ENCODE peak calls at places on chromosomes 2 and 18, in six cellular contexts. D, E, U, F, L and H are unnamed samples.

GRCh38 chr18:50397023-50397422 is 22.2 kb downstream of the SKA1 start:
- DNase-seq in D (no peak), E (no peak), F (no peak), L (no peak), U (no peak), H (no peak)

GRCh38 chr2:231687133-231687852 is 21.0 kb upstream of the PTMA start:
- DNase-seq in F (peak; percentile 89), E (peak; percentile 92), L (peak; percentile 74), U (peak; percentile 42), D (no peak), H (no peak)

GRCh38 chr2:193806088-193806774 is 1611.5 kb upstream of the TMEFF2 start:
- DNase-seq in E (no peak), U (peak; percentile 0), D (no peak), L (no peak), F (no peak), H (no peak)

GRCh38 chr2:20122864-20123263 is 71.4 kb upstream of the LAPTM4A start:
- DNase-seq in D (no peak), F (no peak), U (no peak), E (no peak), L (no peak), H (no peak)

GRCh38 chr2:34368304-34368703 is 769.2 kb upstream of the FAM98A start:
- DNase-seq in F (no peak), E (no peak), U (no peak), D (no peak), L (no peak), H (no peak)

GRCh38 chr2:238169021-238169707 is 10.4 kb downstream of the ERFE start:
- DNase-seq in E (no peak), U (peak; percentile 98), F (peak; percentile 19), L (no peak), D (peak; percentile 85), H (no peak)

GRCh38 chr18:44651453-44651852 is 29.2 kb upstream of the SETBP1 start:
- DNase-seq in U (peak; percentile 78), E (no peak), D (peak; percentile 33), F (no peak), L (no peak), H (no peak)

GRCh38 chr2:166375736-166376487 is at the start of gene SCN9A:
- DNase-seq in F (peak; percentile 93), E (peak; percentile 93), L (peak; percentile 89), D (peak; percentile 77), U (peak; percentile 81), H (peak; percentile 66)

GRCh38 chr2:224716201-224716600 is at the start of gene CCDC195:
- DNase-seq in F (no peak), E (no peak), D (no peak), L (no peak), U (no peak), H (no peak)

GRCh38 chr2:65199891-65200290 is 27.7 kb upstream of the ACTR2 start:
- DNase-seq in E (no peak), L (no peak), D (peak; percentile 61), F (no peak), U (no peak), H (no peak)

GRCh38 chr18:23580677-23581367 is 5.5 kb downstream of the NPC1 start:
- DNase-seq in U (peak; percentile 80), L (peak; percentile 51), E (no peak), F (no peak), D (peak; percentile 91), H (no peak)

GRCh38 chr2:85945576-85945975 is 56.8 kb upstream of the ST3GAL5 start:
- DNase-seq in D (no peak), L (no peak), E (no peak), F (no peak), U (no peak), H (no peak)

GRCh38 chr2:48826986-48827385 is 71.5 kb upstream of the LHCGR start:
- DNase-seq in D (no peak), L (no peak), U (no peak), E (no peak), F (no peak), H (no peak)

GRCh38 chr2:152508446-152508845 is 173.5 kb downstream of the FMNL2 start:
- DNase-seq in E (no peak), U (peak; percentile 71), F (no peak), L (no peak), D (no peak), H (no peak)

GRCh38 chr2:43006834-43007543 is 214.6 kb upstream of the HAAO start:
- DNase-seq in E (no peak), U (no peak), L (no peak), D (no peak), F (no peak), H (no peak)

GRCh38 chr2:60247471-60247870 is 306.0 kb downstream of the BCL11A start:
- DNase-seq in E (no peak), F (no peak), L (no peak), D (no peak), U (no peak), H (no peak)

GRCh38 chr2:110853516-110853915 is 121.1 kb downstream of the ACOXL start:
- DNase-seq in E (peak; percentile 34), L (peak; percentile 59), U (peak; percentile 8), D (no peak), F (no peak), H (no peak)

GRCh38 chr2:149221898-149222297 is 108.5 kb upstream of the LYPD6 start:
- DNase-seq in E (no peak), U (no peak), L (no peak), D (no peak), F (peak; percentile 34), H (no peak)

GRCh38 chr2:109513749-109514588 is 99.8 kb downstream of the SEPTIN10 start:
- DNase-seq in D (peak; percentile 89), E (no peak), U (peak; percentile 93), L (peak; percentile 26), F (peak; percentile 62), H (no peak)

DNA sequence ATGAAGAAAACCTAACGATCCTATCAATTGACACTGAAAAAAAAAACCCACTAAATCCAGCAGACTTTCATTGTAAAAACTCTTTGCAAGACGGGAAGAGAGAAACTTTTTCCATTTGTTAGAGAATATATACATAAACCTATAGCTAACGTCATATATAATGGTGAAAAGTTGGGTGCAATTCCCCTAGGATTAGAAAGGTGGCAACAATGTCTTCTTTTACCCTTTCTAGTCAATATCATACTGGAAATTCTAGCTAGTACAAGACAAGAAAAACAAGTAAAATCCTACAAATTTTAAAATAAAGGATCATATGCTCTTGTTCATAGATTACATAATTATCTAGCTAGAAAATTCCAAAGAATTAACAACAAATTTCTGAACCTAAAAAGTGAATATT is 1596.5 kb upstream of the LRRTM1 start:
- DNase-seq in L (no peak), E (no peak), F (no peak), U (peak; percentile 17), D (no peak), H (no peak)
- TF ChIP-seq CTCF in L (peak; percentile 30), E (no peak), F (peak; percentile 25), U (no peak), D (peak; percentile 36), H (peak; percentile 33)

GRCh38 chr2:128304715-128305554 is 13.7 kb downstream of the HS6ST1 start:
- DNase-seq in U (peak; percentile 98), F (no peak), D (peak; percentile 92), L (peak; percentile 63), E (no peak), H (peak; percentile 83)

GRCh38 chr2:128305555-128306080 is 13.1 kb downstream of the HS6ST1 start:
- DNase-seq in F (no peak), E (no peak), L (no peak), U (no peak), D (no peak), H (no peak)

GRCh38 chr2:128306931-128307460 is 11.7 kb downstream of the HS6ST1 start:
- DNase-seq in F (no peak), E (no peak), U (no peak), D (no peak), L (no peak), H (no peak)

GRCh38 chr2:128307595-128307994 is 11.1 kb downstream of the HS6ST1 start:
- DNase-seq in E (peak; percentile 0), U (no peak), D (no peak), L (no peak), F (no peak), H (no peak)

GRCh38 chr2:128306081-128306930 is 12.4 kb downstream of the HS6ST1 start:
- DNase-seq in U (peak; percentile 99), D (peak; percentile 94), F (no peak), E (no peak), L (peak; percentile 81), H (peak; percentile 15)
- TF ChIP-seq CTCF in U (peak; percentile 47), D (peak; percentile 69), F (no peak), E (no peak), L (peak; percentile 19), H (no peak)

DNA sequence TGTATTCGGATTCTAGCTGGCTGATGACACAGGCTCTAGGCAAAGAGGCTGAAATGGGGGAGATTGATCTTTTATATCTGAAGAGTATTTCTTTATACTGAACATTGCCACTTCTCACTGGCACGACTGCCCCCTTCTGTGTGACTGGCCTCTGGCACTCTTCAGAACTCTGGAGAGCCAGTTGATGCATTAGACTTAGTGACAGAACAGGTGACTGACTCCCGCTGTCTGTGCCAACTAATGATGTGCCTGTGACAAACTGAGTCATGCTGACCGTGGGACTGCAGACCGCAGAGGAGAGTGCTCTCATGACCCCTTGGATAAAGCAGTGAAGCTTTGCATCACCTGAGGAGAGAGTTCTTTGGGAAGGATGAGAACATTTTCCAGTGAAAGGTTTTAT is 14.4 kb downstream of the MGAT5 start:
- DNase-seq in F (no peak), U (no peak), L (no peak), D (no peak), E (no peak), H (no peak)
- TF ChIP-seq CTCF in F (no peak), U (no peak), L (no peak), D (no peak), E (no peak), H (no peak)

GRCh38 chr18:48638896-48639771 is 100.3 kb downstream of the CTIF start:
- DNase-seq in L (no peak), D (no peak), E (no peak), F (no peak), U (no peak), H (peak; percentile 32)

GRCh38 chr18:48642503-48642902 is 103.7 kb downstream of the CTIF start:
- DNase-seq in D (no peak), F (no peak), E (no peak), L (no peak), U (no peak), H (no peak)

GRCh38 chr18:48639772-48640432 is 101.1 kb downstream of the CTIF start:
- DNase-seq in E (no peak), F (no peak), L (no peak), D (no peak), U (no peak), H (no peak)

GRCh38 chr18:48641981-48642380 is 103.2 kb downstream of the CTIF start:
- DNase-seq in F (no peak), E (no peak), U (no peak), L (no peak), D (no peak), H (no peak)

DNA sequence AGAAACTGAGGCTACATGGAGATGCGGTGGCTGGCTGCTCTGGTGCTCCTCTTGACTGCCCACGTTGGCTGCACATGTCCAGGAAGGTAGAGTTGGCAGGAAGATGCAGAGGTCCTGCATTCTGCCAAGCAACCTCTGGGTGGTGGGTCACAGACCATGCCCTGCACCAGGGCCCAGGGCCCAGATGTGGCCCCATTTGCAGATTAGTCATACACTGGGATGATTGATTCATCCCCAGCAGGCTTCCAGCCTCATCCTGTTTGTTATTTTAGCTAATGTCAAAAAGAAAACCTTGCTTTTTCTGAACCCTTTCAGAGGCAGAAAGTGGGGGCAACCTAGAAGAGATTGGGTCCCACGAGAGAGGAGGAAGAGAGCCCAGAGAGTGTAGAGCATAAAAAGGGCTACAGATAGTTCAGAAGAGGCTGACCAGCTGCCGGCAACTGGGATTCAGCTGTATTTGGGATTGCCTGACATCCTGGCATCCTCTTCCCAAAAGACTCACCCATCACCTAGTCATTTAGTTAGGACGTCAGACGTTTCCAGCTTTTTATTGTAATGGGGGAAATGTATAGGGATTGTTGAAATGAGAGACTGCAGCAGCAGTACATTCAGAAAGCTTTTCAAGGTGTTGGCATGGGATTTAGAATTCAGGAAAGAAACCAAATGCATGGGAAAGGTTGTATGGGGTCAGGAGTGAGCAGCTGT is 101.9 kb downstream of the CTIF start:
- DNase-seq in F (no peak), L (no peak), U (peak; percentile 71), E (no peak), D (no peak), H (no peak)
- TF ChIP-seq CTCF in F (peak; percentile 6), L (no peak), U (no peak), E (no peak), D (peak; percentile 44), H (no peak)